ENCODE peak calls at places on chromosomes 2 and 18, in nine cellular contexts. Y is upper lobe of left lung; V is left ventricle myocardium inferior; I is uterus; J is endothelial cell of umbilical vein; E is neuronal stem cell; R is CD8-positive, alpha-beta memory T cell; H is fibroblast of lung; T is A549. P is an unnamed sample. For H3K4me1, the result is how much of the 10 kb centered on the place peaks cover.

GRCh38 chr2:51711761-51712160 is 679.8 kb upstream of the NRXN1 start:
- DNase-seq in Y (no peak), V (no peak), I (no peak), J (no peak), E (no peak), R (no peak), H (peak), T (no peak), P (no peak)

GRCh38 chr18:45828917-45829811 is 3.7 kb downstream of the SIGLEC15 start:
- DNase-seq in Y (no peak), V (no peak), I (no peak), J (no peak), E (no peak), R (no peak), H (no peak), T (no peak), P (no peak)

GRCh38 chr2:224449212-224450147 is 47.6 kb upstream of the FAM124B start:
- DNase-seq in Y (no peak), V (no peak), I (no peak), J (peak), E (no peak), R (no peak), H (peak), T (peak), P (peak)

GRCh38 chr2:20501974-20502373 is 55.1 kb downstream of the RHOB start:
- DNase-seq in Y (no peak), V (no peak), I (no peak), J (peak), E (no peak), R (no peak), H (peak), T (peak), P (no peak)

GRCh38 chr2:28576714-28577113 is 80.9 kb downstream of the PLB1 start:
- DNase-seq in Y (no peak), V (no peak), I (no peak), J (no peak), E (no peak), R (no peak), H (no peak), T (no peak), P (no peak)

GRCh38 chr2:48315847-48316194 is 214.1 kb upstream of the STON1 start:
- DNase-seq in Y (no peak), V (no peak), I (no peak), J (peak), E (peak), R (peak), H (peak), T (no peak), P (peak)

GRCh38 chr2:19819097-19820065 is 82.4 kb downstream of the TTC32 start:
- DNase-seq in Y (no peak), V (no peak), I (no peak), J (no peak), E (no peak), R (no peak), H (peak), T (no peak), P (no peak)

GRCh38 chr2:116733699-116734098 is 1080.8 kb upstream of the DDX18 start:
- DNase-seq in Y (no peak), V (no peak), I (no peak), J (no peak), E (no peak), R (no peak), H (peak), T (no peak), P (no peak)

DNA sequence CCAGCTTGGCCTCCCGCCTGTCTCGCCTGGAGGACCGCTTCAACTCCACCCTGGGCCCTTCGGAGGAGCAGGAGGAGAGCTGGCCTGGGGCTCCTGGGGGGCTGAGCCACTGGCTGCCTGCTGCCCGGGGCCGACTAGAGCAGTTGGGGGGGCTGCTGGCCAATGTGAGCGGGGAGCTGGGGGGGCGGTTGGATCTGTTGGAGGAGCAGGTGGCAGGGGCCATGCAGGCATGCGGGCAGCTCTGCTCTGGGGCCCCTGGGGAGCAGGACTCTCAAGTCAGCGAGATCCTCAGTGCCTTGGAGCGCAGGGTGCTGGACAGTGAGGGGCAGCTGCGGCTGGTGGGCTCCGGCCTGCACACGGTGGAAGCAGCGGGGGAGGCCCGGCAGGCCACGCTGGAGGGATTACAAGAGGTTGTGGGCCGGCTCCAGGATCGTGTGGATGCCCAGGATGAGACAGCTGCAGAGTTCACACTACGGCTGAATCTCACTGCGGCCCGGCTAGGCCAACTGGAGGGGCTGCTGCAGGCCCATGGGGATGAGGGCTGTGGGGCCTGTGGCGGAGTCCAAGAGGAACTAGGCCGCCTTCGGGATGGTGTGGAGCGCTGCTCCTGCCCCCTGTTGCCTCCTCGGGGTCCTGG is 3.7 kb upstream of the KHK start:
- DNase-seq in Y (peak), V (no peak), I (no peak), J (no peak), E (no peak), R (no peak), H (no peak), T (no peak), P (no peak)
- H3K4me1 ChIP-seq in Y (half or more), V (half or more), I (under half), J (under half), E (under half), R (under half), H (under half), T (under half), P (under half)

DNA sequence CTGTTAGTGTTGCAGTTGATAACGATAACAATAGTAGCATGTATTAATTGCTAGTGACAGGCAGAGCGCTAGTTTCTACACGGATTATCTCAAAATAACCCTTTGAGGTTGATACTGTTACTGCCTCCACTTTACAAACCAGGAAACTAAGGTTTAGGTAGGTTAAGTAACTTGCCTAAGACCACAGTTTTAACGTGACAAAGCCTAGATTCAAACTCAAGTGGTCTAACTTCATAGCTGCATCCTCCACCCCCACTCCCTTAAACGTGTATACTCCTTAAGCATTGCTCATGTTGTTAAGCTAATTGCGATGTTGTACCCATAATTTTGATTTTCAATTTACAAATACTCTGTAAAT is 1.2 kb downstream of the ME2 start:
- DNase-seq in Y (no peak), V (no peak), I (no peak), J (no peak), E (no peak), R (no peak), H (peak), T (no peak), P (no peak)
- H3K4me3 ChIP-seq in Y (peak), V (peak), I (peak), J (peak), E (peak), R (peak), H (peak), T (peak), P (peak)

GRCh38 chr18:59686260-59686659 is 11.0 kb downstream of the CCBE1 start:
- DNase-seq in Y (no peak), V (no peak), I (no peak), J (no peak), E (no peak), R (no peak), H (no peak), T (no peak), P (no peak)
- H3K4me1 ChIP-seq in Y (under half), V (under half), I (under half), J (under half), E (under half), R (under half), H (under half), T (under half), P (under half)

DNA sequence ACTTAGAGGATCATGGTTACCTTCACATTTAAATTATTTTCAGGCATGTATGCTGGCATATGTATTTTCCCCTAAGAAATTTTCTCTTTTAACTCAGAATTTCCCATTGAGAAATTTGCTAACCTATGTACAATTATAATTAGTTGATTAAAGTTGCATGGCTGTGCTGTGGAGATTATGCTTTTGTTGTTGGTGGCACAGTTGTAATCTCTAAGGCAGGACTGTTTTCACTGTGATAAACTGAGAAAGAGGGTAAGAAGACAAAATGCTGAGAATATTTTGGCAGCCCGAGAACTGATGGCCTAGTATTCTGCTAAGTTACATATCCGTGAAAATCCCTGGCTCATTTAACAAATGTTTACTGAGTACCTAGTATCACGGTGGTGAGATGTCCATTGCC is 1.4 kb downstream of the VRK2 start:
- DNase-seq in Y (no peak), V (no peak), I (no peak), J (no peak), E (no peak), R (no peak), H (no peak), T (no peak), P (no peak)
- H3K4me3 ChIP-seq in Y (no peak), V (peak), I (no peak), J (peak), E (no peak), R (no peak), H (peak), T (peak), P (peak)

GRCh38 chr2:233353769-233354499 is at the start of gene DGKD:
- DNase-seq in Y (no peak), V (peak), I (peak), J (peak), E (peak), R (peak), H (peak), T (peak), P (peak)

GRCh38 chr2:233354500-233354924 is 218 bp downstream of the DGKD start:
- DNase-seq in Y (peak), V (no peak), I (no peak), J (no peak), E (no peak), R (no peak), H (no peak), T (no peak), P (no peak)

GRCh38 chr2:233351423-233351822 is 2.9 kb upstream of the DGKD start:
- DNase-seq in Y (no peak), V (no peak), I (no peak), J (no peak), E (no peak), R (no peak), H (peak), T (no peak), P (peak)

GRCh38 chr2:233352141-233352842 is 2.0 kb upstream of the DGKD start:
- DNase-seq in Y (no peak), V (no peak), I (no peak), J (no peak), E (no peak), R (no peak), H (no peak), T (no peak), P (no peak)

DNA sequence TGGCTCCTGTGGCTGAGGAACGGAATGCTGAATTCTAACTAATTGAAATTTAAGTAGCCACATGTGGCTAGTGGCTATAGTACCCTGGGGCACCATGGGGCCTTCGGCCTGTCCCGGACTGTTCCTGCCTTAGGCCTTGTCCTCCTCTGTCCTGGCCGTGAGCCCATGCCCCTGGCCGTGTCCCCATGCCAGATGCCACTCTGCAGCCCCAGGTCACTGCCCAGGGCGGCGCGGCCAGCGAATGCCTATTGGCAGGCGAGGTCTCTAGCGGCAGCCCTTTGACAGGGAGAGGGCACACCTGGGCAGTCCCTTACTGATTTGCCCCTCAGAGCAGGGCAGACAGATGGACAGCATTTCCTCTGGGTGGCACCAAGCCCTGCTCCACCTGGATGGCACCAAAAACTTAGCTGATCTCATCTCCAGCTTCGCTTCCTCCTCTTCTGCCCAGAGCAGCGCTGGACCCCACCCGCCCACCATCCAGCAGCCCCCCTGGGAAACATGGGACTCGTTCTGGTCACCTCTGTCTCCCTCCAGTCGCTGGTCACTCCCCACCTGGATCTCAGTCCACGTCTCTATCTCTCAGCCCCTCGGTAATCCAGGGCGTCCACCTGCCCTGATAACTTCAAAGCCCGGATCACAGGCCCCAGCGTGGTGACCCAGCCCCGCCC is 1.1 kb upstream of the DGKD start:
- DNase-seq in Y (peak), V (peak), I (no peak), J (no peak), E (no peak), R (no peak), H (no peak), T (no peak), P (no peak)
- H3K4me1 ChIP-seq in Y (under half), V (half or more), I (under half), J (under half), E (under half), R (under half), H (under half), T (half or more), P (under half)

GRCh38 chr2:223054193-223054781 is 2.3 kb downstream of the KCNE4 start:
- DNase-seq in Y (no peak), V (peak), I (peak), J (no peak), E (no peak), R (no peak), H (peak), T (no peak), P (peak)
- H3K4me3 ChIP-seq in Y (no peak), V (peak), I (peak), J (no peak), E (no peak), R (no peak), H (peak), T (no peak), P (peak)

GRCh38 chr18:31429623-31430022 is 17.9 kb upstream of the DSG3 start:
- DNase-seq in Y (no peak), V (no peak), I (no peak), J (no peak), E (no peak), R (no peak), H (no peak), T (peak), P (no peak)

GRCh38 chr18:31432316-31432715 is 15.2 kb upstream of the DSG3 start:
- DNase-seq in Y (no peak), V (no peak), I (no peak), J (no peak), E (no peak), R (no peak), H (no peak), T (no peak), P (no peak)

GRCh38 chr18:31430554-31430953 is 17.0 kb upstream of the DSG3 start:
- DNase-seq in Y (no peak), V (no peak), I (no peak), J (no peak), E (no peak), R (no peak), H (no peak), T (no peak), P (no peak)

GRCh38 chr18:31428211-31428610 is 19.3 kb upstream of the DSG3 start:
- DNase-seq in Y (no peak), V (no peak), I (no peak), J (no peak), E (no peak), R (no peak), H (no peak), T (no peak), P (no peak)

DNA sequence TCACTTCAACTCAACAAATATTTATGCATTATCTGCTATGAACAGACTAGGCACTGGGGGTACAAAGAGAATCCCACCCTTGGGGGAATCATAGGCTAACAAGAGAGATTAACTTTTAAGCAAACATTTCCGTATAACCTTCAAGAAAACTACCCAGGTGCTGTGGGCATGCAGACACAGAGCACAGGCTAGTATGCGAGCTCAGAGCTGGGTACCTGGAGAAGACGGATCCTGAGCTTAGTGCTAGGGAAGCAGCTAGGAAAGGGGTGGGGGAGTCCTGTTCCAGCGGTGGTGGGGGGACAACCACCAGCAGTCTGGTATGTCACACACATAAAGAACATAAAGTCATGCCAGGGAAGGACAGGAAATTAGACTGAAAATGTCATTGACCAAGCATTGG is 17.5 kb upstream of the DSG3 start:
- DNase-seq in Y (no peak), V (no peak), I (no peak), J (no peak), E (no peak), R (no peak), H (no peak), T (no peak), P (no peak)
- H3K4me1 ChIP-seq in Y (under half), V (under half), I (under half), J (under half), E (under half), R (under half), H (under half), T (under half), P (under half)